ENCODE peak calls at places on chromosomes 2 and 18, in five cellular contexts. One of them, this sample, is unnamed. For H3K4me1, the result is how much of the 10 kb centered on the place peaks cover.

GRCh38 chr18:10490401-10491289 is 35.2 kb upstream of the NAPG start:
- DNase-seq in trophoblast cell: peak
- DNase-seq in neuronal stem cell: no peak
- DNase-seq in H9: peak
- DNase-seq in H1: peak
- DNase-seq in this sample: no peak

GRCh38 chr2:88085099-88085498 is 17.5 kb downstream of the SMYD1 start:
- DNase-seq in neuronal stem cell: no peak
- DNase-seq in H1: no peak
- DNase-seq in trophoblast cell: no peak
- DNase-seq in H9: no peak
- DNase-seq in this sample: no peak

GRCh38 chr2:197309369-197310231 is 980 bp downstream of the ANKRD44 start:
- DNase-seq in H1: peak
- DNase-seq in neuronal stem cell: peak
- DNase-seq in trophoblast cell: no peak
- DNase-seq in H9: peak
- DNase-seq in this sample: peak

GRCh38 chr2:106307860-106308259 is 113.8 kb upstream of the UXS1 start:
- DNase-seq in trophoblast cell: no peak
- DNase-seq in neuronal stem cell: no peak
- DNase-seq in H1: no peak
- DNase-seq in H9: no peak
- DNase-seq in this sample: no peak

GRCh38 chr2:29165362-29166236 is 50.4 kb downstream of the CLIP4 start:
- DNase-seq in neuronal stem cell: no peak
- DNase-seq in H9: no peak
- DNase-seq in H1: no peak
- DNase-seq in trophoblast cell: no peak
- DNase-seq in this sample: peak

GRCh38 chr2:85794038-85794441 is 40.2 kb downstream of the ATOH8 start:
- DNase-seq in H1: no peak
- DNase-seq in H9: no peak
- DNase-seq in neuronal stem cell: no peak
- DNase-seq in trophoblast cell: no peak
- DNase-seq in this sample: no peak

GRCh38 chr18:56162871-56163270 is 475.5 kb downstream of the TXNL1 start:
- DNase-seq in neuronal stem cell: no peak
- DNase-seq in H9: no peak
- DNase-seq in trophoblast cell: no peak
- DNase-seq in H1: no peak
- DNase-seq in this sample: peak

GRCh38 chr2:195304310-195304709 is 352.7 kb upstream of the SLC39A10 start:
- DNase-seq in H1: peak
- DNase-seq in H9: peak
- DNase-seq in neuronal stem cell: no peak
- DNase-seq in trophoblast cell: no peak
- DNase-seq in this sample: peak

GRCh38 chr2:46548103-46548486 is 68.7 kb downstream of the TMEM247 start:
- DNase-seq in H9: no peak
- DNase-seq in neuronal stem cell: no peak
- DNase-seq in trophoblast cell: no peak
- DNase-seq in H1: no peak
- DNase-seq in this sample: no peak

GRCh38 chr2:26299488-26300092 is 46.4 kb upstream of the SELENOI start:
- DNase-seq in neuronal stem cell: peak
- DNase-seq in H9: no peak
- DNase-seq in trophoblast cell: peak
- DNase-seq in H1: peak
- DNase-seq in this sample: peak

GRCh38 chr18:58808349-58808748 is 56.3 kb upstream of the ZNF532 start:
- DNase-seq in H9: peak
- DNase-seq in neuronal stem cell: no peak
- DNase-seq in H1: no peak
- DNase-seq in trophoblast cell: no peak
- DNase-seq in this sample: no peak

GRCh38 chr2:105751272-105751671 is 6.6 kb downstream of the NCK2 start:
- DNase-seq in trophoblast cell: no peak
- DNase-seq in H1: no peak
- DNase-seq in neuronal stem cell: no peak
- DNase-seq in H9: no peak
- DNase-seq in this sample: no peak

GRCh38 chr2:74313497-74313896 is 29.7 kb downstream of the SLC4A5 start:
- DNase-seq in trophoblast cell: no peak
- DNase-seq in H1: peak
- DNase-seq in H9: no peak
- DNase-seq in neuronal stem cell: no peak
- DNase-seq in this sample: no peak

GRCh38 chr2:200765139-200765951 is 46.4 kb upstream of the BZW1 start:
- DNase-seq in H9: no peak
- DNase-seq in neuronal stem cell: no peak
- DNase-seq in H1: no peak
- DNase-seq in trophoblast cell: no peak
- DNase-seq in this sample: peak

GRCh38 chr2:18637196-18637595 is 47.8 kb upstream of the NT5C1B start:
- DNase-seq in H9: no peak
- DNase-seq in H1: no peak
- DNase-seq in neuronal stem cell: no peak
- DNase-seq in trophoblast cell: no peak
- DNase-seq in this sample: no peak

GRCh38 chr2:239318091-239318725 is 82.6 kb downstream of the HDAC4 start:
- DNase-seq in H1: peak
- DNase-seq in H9: peak
- DNase-seq in trophoblast cell: no peak
- DNase-seq in neuronal stem cell: no peak
- DNase-seq in this sample: no peak

GRCh38 chr2:184835081-184835728 is 236.9 kb downstream of the ZNF804A start:
- DNase-seq in trophoblast cell: no peak
- DNase-seq in neuronal stem cell: no peak
- DNase-seq in H9: no peak
- DNase-seq in H1: no peak
- DNase-seq in this sample: peak

GRCh38 chr2:9665903-9666302 is 35.1 kb upstream of the YWHAQ start:
- DNase-seq in trophoblast cell: no peak
- DNase-seq in H1: no peak
- DNase-seq in neuronal stem cell: no peak
- DNase-seq in H9: no peak
- DNase-seq in this sample: peak

GRCh38 chr2:190327995-190328394 is 8.4 kb upstream of the HIBCH start:
- DNase-seq in trophoblast cell: no peak
- DNase-seq in neuronal stem cell: no peak
- DNase-seq in H9: no peak
- DNase-seq in H1: no peak
- DNase-seq in this sample: no peak

GRCh38 chr18:51361130-51361860 is 163.8 kb upstream of the MEX3C start:
- DNase-seq in neuronal stem cell: no peak
- DNase-seq in H1: no peak
- DNase-seq in H9: no peak
- DNase-seq in trophoblast cell: no peak
- DNase-seq in this sample: peak

GRCh38 chr2:23565814-23566213 is 180.8 kb downstream of the KLHL29 start:
- DNase-seq in neuronal stem cell: no peak
- DNase-seq in H1: no peak
- DNase-seq in trophoblast cell: no peak
- DNase-seq in H9: no peak
- DNase-seq in this sample: no peak

GRCh38 chr2:112109278-112109677 is 28.9 kb upstream of the FBLN7 start:
- DNase-seq in H9: no peak
- DNase-seq in trophoblast cell: no peak
- DNase-seq in neuronal stem cell: no peak
- DNase-seq in H1: no peak
- DNase-seq in this sample: no peak

GRCh38 chr2:56754627-56755026 is 570.8 kb downstream of the CCDC85A start:
- DNase-seq in H1: no peak
- DNase-seq in trophoblast cell: no peak
- DNase-seq in H9: no peak
- DNase-seq in neuronal stem cell: no peak
- DNase-seq in this sample: no peak

GRCh38 chr2:223100061-223100511 is 48.1 kb downstream of the KCNE4 start:
- DNase-seq in neuronal stem cell: no peak
- DNase-seq in H1: no peak
- DNase-seq in H9: no peak
- DNase-seq in trophoblast cell: peak
- DNase-seq in this sample: peak

DNA sequence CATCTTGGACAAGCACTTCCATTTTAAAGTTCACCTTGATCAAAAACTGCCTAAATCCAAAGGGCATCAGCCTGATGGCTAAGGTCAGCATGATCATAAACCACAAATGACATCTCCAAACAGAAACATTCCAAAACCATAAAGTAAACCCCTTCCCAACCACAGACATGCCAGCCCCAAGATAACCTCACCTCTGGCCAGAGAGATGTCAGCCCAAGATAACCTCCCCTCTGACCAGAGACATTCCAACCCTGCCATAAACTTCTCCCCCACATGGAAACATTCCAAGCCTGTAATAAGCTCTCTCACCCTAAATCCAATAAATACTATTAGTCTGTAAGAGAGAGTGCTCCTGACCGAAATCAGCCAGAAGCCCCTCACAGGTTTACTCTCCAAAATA is 18.6 kb upstream of the MARCO start:
- DNase-seq in trophoblast cell: no peak
- DNase-seq in H9: no peak
- DNase-seq in H1: no peak
- DNase-seq in neuronal stem cell: no peak
- DNase-seq in this sample: no peak
- H2BK12ac ChIP-seq in trophoblast cell: no peak
- H2BK12ac ChIP-seq in H9: no peak
- H2BK12ac ChIP-seq in H1: no peak
- H2BK12ac ChIP-seq in neuronal stem cell: no peak
- H2BK12ac ChIP-seq in this sample: no peak

GRCh38 chr18:75531851-75532241 is 104.3 kb upstream of the SMIM21 start:
- DNase-seq in H1: no peak
- DNase-seq in trophoblast cell: no peak
- DNase-seq in H9: no peak
- DNase-seq in neuronal stem cell: no peak
- DNase-seq in this sample: no peak
- H2AK5ac ChIP-seq in H1: no peak
- H2AK5ac ChIP-seq in trophoblast cell: no peak
- H2AK5ac ChIP-seq in H9: no peak
- H2AK5ac ChIP-seq in neuronal stem cell: no peak
- H2AK5ac ChIP-seq in this sample: no peak

GRCh38 chr2:127083819-127084503 is 23.0 kb downstream of the BIN1 start:
- DNase-seq in neuronal stem cell: no peak
- DNase-seq in H9: no peak
- DNase-seq in H1: no peak
- DNase-seq in trophoblast cell: peak
- DNase-seq in this sample: peak
- H3K4me1 ChIP-seq in neuronal stem cell: under half
- H3K4me1 ChIP-seq in H9: under half
- H3K4me1 ChIP-seq in H1: under half
- H3K4me1 ChIP-seq in trophoblast cell: under half
- H3K4me1 ChIP-seq in this sample: half or more

DNA sequence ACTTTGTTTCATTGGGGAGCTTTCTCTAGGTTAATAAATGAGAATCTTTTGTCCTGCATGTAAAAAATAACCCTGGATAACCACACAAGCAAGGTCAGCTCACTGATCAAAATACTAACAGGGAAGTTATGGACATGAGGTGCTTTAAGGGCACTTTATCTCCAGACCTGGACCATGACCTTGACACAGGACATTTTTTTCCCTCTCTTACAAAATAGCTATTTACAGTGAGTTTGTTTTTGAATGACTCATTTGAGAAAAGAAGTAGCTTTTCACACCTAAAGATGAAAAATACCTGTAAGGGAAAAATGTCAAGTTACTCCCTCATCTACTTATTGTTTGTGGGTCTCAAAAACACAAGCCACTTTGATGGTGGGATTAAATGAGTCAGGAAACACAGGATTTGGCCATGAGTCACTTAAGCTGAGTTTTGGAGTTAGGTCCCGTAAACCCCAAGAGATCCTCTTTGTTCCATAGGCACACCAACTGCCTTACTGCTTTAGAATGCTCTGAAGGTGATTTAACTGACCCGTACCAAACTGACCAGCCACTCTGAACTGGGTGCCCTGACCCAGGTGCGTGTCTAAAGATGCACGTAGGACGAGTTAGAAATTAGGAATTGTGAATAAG is 479.3 kb upstream of the NXPH2 start:
- DNase-seq in trophoblast cell: no peak
- DNase-seq in neuronal stem cell: no peak
- DNase-seq in H9: no peak
- DNase-seq in H1: no peak
- DNase-seq in this sample: no peak
- H2BK12ac ChIP-seq in trophoblast cell: no peak
- H2BK12ac ChIP-seq in neuronal stem cell: no peak
- H2BK12ac ChIP-seq in H9: no peak
- H2BK12ac ChIP-seq in H1: no peak
- H2BK12ac ChIP-seq in this sample: no peak

GRCh38 chr2:233689498-233689897 is 3.2 kb upstream of the UGT1A6 start:
- DNase-seq in H1: no peak
- DNase-seq in neuronal stem cell: no peak
- DNase-seq in H9: no peak
- DNase-seq in trophoblast cell: no peak
- DNase-seq in this sample: no peak

GRCh38 chr2:233686967-233687366 is 5.3 kb downstream of the UGT1A7 start:
- DNase-seq in H9: no peak
- DNase-seq in neuronal stem cell: no peak
- DNase-seq in H1: no peak
- DNase-seq in trophoblast cell: no peak
- DNase-seq in this sample: peak

GRCh38 chr2:233690444-233690843 is 2.2 kb upstream of the UGT1A6 start:
- DNase-seq in neuronal stem cell: no peak
- DNase-seq in H1: no peak
- DNase-seq in H9: no peak
- DNase-seq in trophoblast cell: peak
- DNase-seq in this sample: no peak

GRCh38 chr2:233689031-233689430 is 3.7 kb upstream of the UGT1A6 start:
- DNase-seq in H1: no peak
- DNase-seq in trophoblast cell: no peak
- DNase-seq in neuronal stem cell: no peak
- DNase-seq in H9: no peak
- DNase-seq in this sample: no peak

GRCh38 chr2:233688341-233688740 is 4.3 kb upstream of the UGT1A6 start:
- DNase-seq in H9: no peak
- DNase-seq in neuronal stem cell: no peak
- DNase-seq in H1: no peak
- DNase-seq in trophoblast cell: no peak
- DNase-seq in this sample: no peak
- H2AK5ac ChIP-seq in H9: no peak
- H2AK5ac ChIP-seq in neuronal stem cell: no peak
- H2AK5ac ChIP-seq in H1: no peak
- H2AK5ac ChIP-seq in trophoblast cell: no peak
- H2AK5ac ChIP-seq in this sample: no peak